ENCODE peak calls at places on chromosomes 3 and 15, in seven cellular contexts. Y is MM.1S, D is AML-193, T is right lobe of liver, I is HT-29, P is WERI-Rb-1, R is neural crest cell. Q is an unnamed sample.

GRCh38 chr15:93478922-93479321 is 389.9 kb upstream of the RGMA start:
- DNase-seq in D (no peak), P (no peak), R (no peak), T (no peak), I (no peak), Y (no peak), Q (no peak)

GRCh38 chr15:79682285-79682684 is 214.5 kb downstream of the MTHFS start:
- DNase-seq in P (no peak), D (no peak), Y (no peak), R (no peak), T (no peak), I (no peak), Q (no peak)

GRCh38 chr3:52134761-52135160 is 19.5 kb downstream of the POC1A start:
- DNase-seq in R (no peak), D (no peak), P (no peak), Y (no peak), I (no peak), T (no peak), Q (no peak)

GRCh38 chr3:67377299-67377698 is 277.1 kb downstream of the SUCLG2 start:
- DNase-seq in I (no peak), T (no peak), R (no peak), Y (no peak), D (no peak), P (no peak), Q (no peak)

GRCh38 chr3:6654670-6655069 is 206.2 kb upstream of the GRM7 start:
- DNase-seq in R (no peak), Y (no peak), P (no peak), T (no peak), I (no peak), D (no peak), Q (no peak)

GRCh38 chr15:44836094-44836493 is 99.8 kb downstream of the TRIM69 start:
- DNase-seq in R (no peak), P (no peak), I (peak), D (no peak), T (no peak), Y (no peak), Q (no peak)

GRCh38 chr15:25691544-25692430 is 171.3 kb downstream of the ATP10A start:
- DNase-seq in D (no peak), T (no peak), P (no peak), I (peak), R (no peak), Y (no peak), Q (no peak)

GRCh38 chr15:55526559-55527036 is 18.6 kb upstream of the DNAAF4 start:
- DNase-seq in T (no peak), D (peak), I (peak), Y (peak), R (no peak), P (peak), Q (no peak)

GRCh38 chr15:37099321-37100108 is 834 bp downstream of the MEIS2 start:
- DNase-seq in I (peak), P (peak), T (no peak), Y (peak), D (no peak), R (no peak), Q (no peak)

GRCh38 chr3:171860830-171861535 is 17.8 kb downstream of the TMEM212 start:
- DNase-seq in Y (no peak), R (no peak), P (no peak), T (no peak), I (no peak), D (no peak), Q (no peak)

GRCh38 chr3:147394168-147394941 is 12.0 kb downstream of the ZIC4 start:
- DNase-seq in P (no peak), Y (no peak), D (no peak), R (no peak), I (no peak), T (no peak), Q (no peak)

GRCh38 chr3:51502562-51502910 is 2.7 kb upstream of the DCAF1 start:
- DNase-seq in I (no peak), T (no peak), R (no peak), P (no peak), Y (no peak), D (no peak), Q (no peak)

GRCh38 chr15:60844431-60845174 is 365.7 kb upstream of the ICE2 start:
- DNase-seq in T (no peak), Y (no peak), P (no peak), R (no peak), I (no peak), D (no peak), Q (peak)

GRCh38 chr3:66565301-66565700 is 64.5 kb upstream of the LRIG1 start:
- DNase-seq in I (no peak), R (no peak), T (no peak), P (no peak), D (no peak), Y (no peak), Q (no peak)

GRCh38 chr15:70523634-70524033 is 239.7 kb downstream of the UACA start:
- DNase-seq in T (no peak), Y (no peak), P (no peak), D (no peak), I (no peak), R (no peak), Q (no peak)

GRCh38 chr3:122005033-122005565 is 16.9 kb downstream of the ILDR1 start:
- DNase-seq in D (no peak), I (no peak), T (no peak), R (no peak), P (no peak), Y (no peak), Q (peak)

GRCh38 chr15:94023520-94023919 is 207.8 kb upstream of the MCTP2 start:
- DNase-seq in P (no peak), D (no peak), R (no peak), I (no peak), Y (no peak), T (no peak), Q (no peak)

GRCh38 chr15:48664436-48664835 is 18.9 kb upstream of the FBN1 start:
- DNase-seq in Y (no peak), P (no peak), D (no peak), R (no peak), T (no peak), I (no peak), Q (no peak)

GRCh38 chr3:4978259-4978965 is 825 bp upstream of the BHLHE40 start:
- DNase-seq in R (peak), P (peak), I (peak), T (peak), Y (peak), D (peak), Q (peak)

GRCh38 chr3:58581328-58582091 is 4.3 kb upstream of the FAM107A start:
- DNase-seq in P (peak), D (no peak), R (peak), I (no peak), Y (no peak), T (no peak), Q (no peak)

GRCh38 chr15:41881925-41882688 is 11.7 kb downstream of the SPTBN5 start:
- DNase-seq in T (no peak), I (no peak), R (no peak), P (no peak), D (no peak), Y (no peak), Q (peak)

GRCh38 chr3:22170370-22170769 is 419.4 kb upstream of the ZNF385D start:
- DNase-seq in I (no peak), D (no peak), P (no peak), T (no peak), Y (no peak), R (no peak), Q (no peak)

GRCh38 chr3:130379274-130379673 is 33.8 kb downstream of the COL6A5 start:
- DNase-seq in I (no peak), P (no peak), R (no peak), D (no peak), T (no peak), Y (no peak), Q (no peak)

GRCh38 chr15:85142324-85142723 is 160.7 kb downstream of the PDE8A start:
- DNase-seq in P (no peak), Y (no peak), T (no peak), I (peak), R (no peak), D (no peak), Q (no peak)

GRCh38 chr3:106326941-106327765 is 458.3 kb upstream of the CBLB start:
- DNase-seq in I (no peak), R (no peak), D (no peak), T (no peak), P (no peak), Y (no peak), Q (no peak)

Q was measured in activated naive CD8-positive, alpha-beta T cell treated with anti-CD3 and anti-CD28 coated beads, Interleukin-2, amount 50 U/mL, for 24 hours.